ENCODE peak calls at places on chromosome 19, in seven cellular contexts. W is AG09319, C is ascending aorta, R is suprapubic skin, L is heart left ventricle, E is GM13976, M is endothelial cell of umbilical vein. T is an unnamed sample.

GRCh38 chr19:58476498-58477015 is 405 bp downstream of the ZNF446 start:
- DNase-seq in E (peak; percentile 58), L (peak; percentile 64), M (no peak), W (no peak), R (no peak), C (peak; percentile 76), T (peak; percentile 29)

GRCh38 chr19:17348700-17349099 is 11.3 kb downstream of the GTPBP3 start:
- DNase-seq in E (peak; percentile 21), C (peak; percentile 92), R (peak; percentile 77), L (peak; percentile 88), W (no peak), M (peak; percentile 92), T (no peak)

GRCh38 chr19:7629347-7630054 is at the start of the genes PET100 and XAB2:
- DNase-seq in M (peak; percentile 99), R (peak; percentile 98), L (peak; percentile 97), W (peak; percentile 97), E (peak; percentile 99), C (peak; percentile 99), T (peak; percentile 99)

GRCh38 chr19:8988204-8988603 is 22.0 kb downstream of the MUC16 start:
- DNase-seq in L (no peak), W (no peak), M (no peak), C (no peak), E (no peak), R (no peak), T (no peak)

GRCh38 chr19:51644636-51645271 is 1.9 kb downstream of the SIGLEC14 start:
- DNase-seq in W (no peak), R (no peak), M (no peak), L (no peak), E (no peak), C (no peak), T (no peak)

GRCh38 chr19:33382006-33382405 is 8.5 kb downstream of the CEBPG start:
- DNase-seq in W (no peak), E (no peak), L (no peak), M (no peak), C (no peak), R (no peak), T (no peak)

GRCh38 chr19:10402441-10403038 is 802 bp downstream of the CDC37 start:
- DNase-seq in M (peak; percentile 65), R (no peak), L (peak; percentile 77), C (no peak), E (no peak), W (no peak), T (no peak)

GRCh38 chr19:14005381-14006084 is 587 bp downstream of the RFX1 start:
- DNase-seq in R (peak; percentile 96), L (peak; percentile 94), C (peak; percentile 94), E (peak; percentile 90), W (peak; percentile 55), M (peak; percentile 87), T (peak; percentile 87)

GRCh38 chr19:39448271-39448670 is 2.9 kb downstream of the SUPT5H start:
- DNase-seq in M (no peak), E (peak; percentile 59), L (no peak), C (no peak), R (no peak), W (no peak), T (peak; percentile 67)

GRCh38 chr19:33388231-33388816 is 14.8 kb downstream of the CEBPG start:
- DNase-seq in L (no peak), E (peak; percentile 29), C (peak; percentile 64), W (no peak), M (no peak), R (peak; percentile 57), T (peak; percentile 13)

GRCh38 chr19:51064534-51065220 is at the start of gene KLK13:
- DNase-seq in C (no peak), E (peak; percentile 59), L (peak; percentile 71), R (no peak), M (no peak), W (no peak), T (peak; percentile 44)

GRCh38 chr19:54154603-54155345 is 4.7 kb downstream of the LENG1 start:
- DNase-seq in W (no peak), R (no peak), L (no peak), E (no peak), C (no peak), M (no peak), T (no peak)

GRCh38 chr19:13969897-13970296 is 17.6 kb downstream of the DCAF15 start:
- DNase-seq in M (no peak), R (no peak), C (no peak), L (no peak), W (no peak), E (no peak), T (no peak)

GRCh38 chr19:2113436-2114211 is 16.9 kb downstream of the IZUMO4 start:
- DNase-seq in W (no peak), E (no peak), C (no peak), M (no peak), R (no peak), L (no peak), T (no peak)

GRCh38 chr19:44600466-44600865 is 12.9 kb upstream of the IGSF23 start:
- DNase-seq in L (no peak), M (no peak), C (no peak), W (no peak), E (no peak), R (no peak), T (no peak)

GRCh38 chr19:34573226-34573864 is 91.8 kb downstream of the WTIP start:
- DNase-seq in E (no peak), W (no peak), C (no peak), R (no peak), L (no peak), M (no peak), T (no peak)

GRCh38 chr19:18832331-18833140 is 777 bp downstream of the UPF1 start:
- DNase-seq in M (peak; percentile 40), E (peak; percentile 65), W (no peak), C (no peak), L (peak; percentile 38), R (no peak), T (no peak)
- TF ChIP-seq CTCF in M (peak; percentile 43), E (peak; percentile 15), W (peak; percentile 31), C (no peak), L (no peak), R (no peak), T (peak; percentile 12)

DNA sequence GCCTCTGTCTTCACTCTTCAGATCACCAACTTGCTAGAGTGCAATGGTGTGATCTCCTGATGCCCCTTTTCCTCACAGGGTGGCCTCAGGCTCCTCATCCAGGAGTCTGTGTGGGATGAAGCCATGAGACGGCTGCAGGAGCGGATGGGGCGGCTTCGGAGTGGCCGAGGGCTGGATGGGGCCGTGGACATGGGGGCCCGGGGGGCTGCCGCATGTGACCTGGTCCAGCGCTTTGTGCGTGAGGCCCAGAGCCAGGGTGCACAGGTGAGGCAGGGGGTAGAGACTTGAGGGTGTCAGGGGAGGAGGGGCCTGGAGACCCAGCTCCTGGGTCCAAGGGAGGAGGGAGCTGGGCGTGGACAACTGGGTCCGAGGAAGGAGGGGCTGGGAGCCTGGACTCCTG is 9.5 kb downstream of the ALDH16A1 start:
- DNase-seq in L (no peak), R (no peak), W (no peak), C (no peak), M (no peak), E (no peak), T (no peak)
- TF ChIP-seq CTCF in L (no peak), R (no peak), W (no peak), C (no peak), M (no peak), E (no peak), T (no peak)

GRCh38 chr19:49801966-49802661 is 11.0 kb downstream of the FUZ start:
- DNase-seq in L (peak; percentile 95), M (peak; percentile 80), E (no peak), C (peak; percentile 91), W (peak; percentile 54), R (peak; percentile 90), T (no peak)
- TF ChIP-seq CTCF in L (peak; percentile 24), M (peak; percentile 11), E (no peak), C (no peak), W (peak; percentile 42), R (no peak), T (no peak)

GRCh38 chr19:15934332-15935078 is at the start of gene CYP4F11:
- DNase-seq in C (peak; percentile 82), E (no peak), M (no peak), W (no peak), R (peak; percentile 77), L (peak; percentile 72), T (no peak)
- TF ChIP-seq CTCF in C (no peak), E (no peak), M (no peak), W (no peak), R (no peak), L (no peak), T (no peak)

GRCh38 chr19:47813304-47813994 is 8.3 kb upstream of the CRX start:
- DNase-seq in C (peak; percentile 67), L (peak; percentile 69), E (peak; percentile 86), M (peak; percentile 35), W (peak; percentile 4), R (peak; percentile 76), T (peak; percentile 83)

GRCh38 chr19:47819841-47820244 is 1.9 kb upstream of the CRX start:
- DNase-seq in R (no peak), C (no peak), E (no peak), L (no peak), M (no peak), W (no peak), T (no peak)

DNA sequence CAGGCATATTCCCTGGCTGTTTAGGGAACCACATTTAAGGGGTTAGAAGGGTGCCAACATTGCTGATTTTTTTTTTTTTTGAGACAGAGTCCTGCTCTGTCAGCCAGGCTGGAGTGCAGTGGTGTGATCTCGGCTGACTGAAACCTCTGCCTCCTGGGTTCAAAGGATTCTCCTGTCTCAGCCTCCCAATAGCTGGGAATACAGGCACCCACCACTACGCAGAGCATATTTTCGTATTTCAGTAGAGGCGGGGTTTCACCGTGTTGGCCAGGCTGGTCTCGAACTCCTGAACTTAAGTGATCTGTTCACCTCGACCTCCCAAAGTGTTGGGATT is 7.8 kb upstream of the CRX start:
- DNase-seq in M (no peak), L (no peak), R (no peak), E (no peak), W (no peak), C (no peak), T (no peak)
- TF ChIP-seq CTCF in M (no peak), L (no peak), R (no peak), E (no peak), W (no peak), C (no peak), T (no peak)

DNA sequence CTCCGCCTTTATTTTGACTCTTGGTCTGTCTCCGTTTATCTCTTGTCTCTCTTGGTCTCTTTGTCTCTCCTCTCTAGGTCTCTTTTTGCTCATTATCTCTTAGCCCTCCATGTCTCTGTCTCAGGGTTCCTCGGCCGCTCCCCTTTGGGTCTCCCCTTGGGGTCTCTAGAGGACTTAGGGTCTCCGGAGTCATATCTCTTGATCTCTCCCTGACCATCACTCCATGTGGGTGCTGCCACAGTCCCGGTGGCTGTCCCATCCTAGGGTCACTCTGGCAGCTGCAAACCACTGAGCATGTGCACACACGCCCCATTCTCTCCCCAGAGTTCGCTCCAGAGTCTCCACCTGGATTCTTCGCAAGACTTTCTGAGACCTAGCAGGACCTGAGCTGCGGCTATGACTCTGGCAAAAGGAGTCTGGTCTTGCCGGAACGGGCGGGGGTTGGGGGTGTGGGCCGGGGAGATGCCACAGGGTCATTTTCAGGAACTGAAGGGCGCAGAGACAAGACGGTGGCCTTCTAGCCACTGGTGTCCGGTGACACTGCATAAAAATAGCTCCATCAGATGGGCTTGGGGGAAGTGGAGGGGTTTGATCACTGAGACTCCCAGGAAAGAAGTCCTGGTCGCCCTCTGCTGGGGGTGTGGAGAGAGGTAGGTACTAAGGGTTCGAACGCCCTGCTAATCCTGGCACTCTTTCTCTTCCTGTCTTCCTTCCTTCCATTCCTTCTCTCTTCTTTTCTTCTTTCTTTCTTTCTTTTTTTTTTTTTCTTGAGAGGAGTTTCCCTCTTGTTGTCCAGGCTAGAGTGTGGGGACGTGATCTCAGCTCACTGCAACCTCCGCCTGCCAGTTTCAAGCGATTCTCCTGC is 1.2 kb upstream of the KCNA7 start:
- DNase-seq in R (no peak), E (no peak), C (no peak), L (no peak), W (no peak), M (no peak), T (no peak)
- TF ChIP-seq CTCF in R (no peak), E (no peak), C (no peak), L (no peak), W (peak; percentile 18), M (peak; percentile 8), T (peak; percentile 12)